ENCODE peak calls at places on chromosomes 16 and 17, in four cellular contexts. W is PC-9, C is neural progenitor cell, G is A549. M is an unnamed sample.
A peak's percentile ranks its signal among the peaks of the same experiment; 100 is the strongest.

GRCh38 chr16:2471016-2471652 is at the start of gene NTN3:
- DNase-seq in G (no peak), W (no peak), C (peak; percentile 88), M (peak; percentile 56)

GRCh38 chr16:88108762-88109161 is 157.5 kb downstream of the BANP start:
- DNase-seq in C (no peak), G (no peak), W (no peak), M (no peak)

GRCh38 chr17:59565959-59566324 is 532 bp downstream of the DHX40 start:
- DNase-seq in G (peak; percentile 86), C (peak; percentile 79), W (peak; percentile 75), M (peak; percentile 44)

GRCh38 chr16:56357765-56358322 is 67.5 kb downstream of the AMFR start:
- DNase-seq in G (no peak), C (peak; percentile 25), W (peak; percentile 32), M (peak; percentile 54)

GRCh38 chr17:9809409-9809808 is 12.5 kb downstream of the GSG1L2 start:
- DNase-seq in G (no peak), C (no peak), W (no peak), M (no peak)

GRCh38 chr17:13114601-13115024 is 96.8 kb upstream of the ELAC2 start:
- DNase-seq in G (peak; percentile 47), C (peak; percentile 87), W (no peak), M (peak; percentile 21)

GRCh38 chr17:63568563-63568962 is 18.3 kb downstream of the DCAF7 start:
- DNase-seq in W (no peak), G (no peak), C (no peak), M (no peak)

GRCh38 chr17:21125862-21126261 is 902 bp upstream of the DHRS7B start:
- DNase-seq in C (no peak), G (no peak), W (no peak), M (no peak)

GRCh38 chr16:89045881-89046280 is 47.8 kb upstream of the ACSF3 start:
- DNase-seq in C (no peak), G (no peak), W (no peak), M (no peak)

GRCh38 chr16:58399718-58400633 is 7.7 kb downstream of the GINS3 start:
- DNase-seq in C (no peak), W (no peak), G (peak; percentile 46), M (no peak)

GRCh38 chr17:79985361-79985760 is 50.3 kb downstream of the TBC1D16 start:
- DNase-seq in C (no peak), G (no peak), W (no peak), M (peak; percentile 15)

GRCh38 chr17:77214743-77215142 is 74.0 kb downstream of the SEC14L1 start:
- DNase-seq in G (peak; percentile 79), W (no peak), C (peak; percentile 70), M (no peak)

GRCh38 chr17:66691644-66692500 is 143.0 kb upstream of the CACNG5 start:
- DNase-seq in C (no peak), G (peak; percentile 92), W (peak; percentile 93), M (no peak)

GRCh38 chr17:15398736-15399331 is 57.4 kb upstream of the TEKT3 start:
- DNase-seq in W (no peak), G (peak; percentile 21), C (no peak), M (no peak)

GRCh38 chr16:89864421-89864820 is 9.0 kb upstream of the TCF25 start:
- DNase-seq in W (peak; percentile 74), G (no peak), C (no peak), M (no peak)

GRCh38 chr16:71367243-71367976 is 8.9 kb downstream of the CALB2 start:
- DNase-seq in C (peak; percentile 89), G (peak; percentile 73), W (peak; percentile 38), M (peak; percentile 65)

GRCh38 chr16:86975445-86975844 is 341.7 kb downstream of the C16orf95 start:
- DNase-seq in C (peak; percentile 56), W (no peak), G (peak; percentile 78), M (no peak)

GRCh38 chr17:62809656-62810055 is 1.5 kb upstream of the MARCHF10 start:
- DNase-seq in G (no peak), W (no peak), C (no peak), M (no peak)

GRCh38 chr16:82133798-82134197 is 36.2 kb downstream of the MPHOSPH6 start:
- DNase-seq in W (no peak), C (no peak), G (no peak), M (no peak)

GRCh38 chr17:61723914-61724313 is 132.9 kb upstream of the NACA2 start:
- DNase-seq in W (no peak), G (no peak), C (no peak), M (no peak)

GRCh38 chr16:29862383-29862883 is 593 bp downstream of the CDIPT start:
- DNase-seq in W (no peak), G (peak; percentile 39), C (peak; percentile 63), M (no peak)

GRCh38 chr16:66599726-66600125 is 4.8 kb upstream of the CMTM3 start:
- DNase-seq in C (no peak), G (no peak), W (no peak), M (no peak)

GRCh38 chr16:52203096-52203495 is 343.8 kb downstream of the TOX3 start:
- DNase-seq in C (no peak), G (no peak), W (no peak), M (no peak)

DNA sequence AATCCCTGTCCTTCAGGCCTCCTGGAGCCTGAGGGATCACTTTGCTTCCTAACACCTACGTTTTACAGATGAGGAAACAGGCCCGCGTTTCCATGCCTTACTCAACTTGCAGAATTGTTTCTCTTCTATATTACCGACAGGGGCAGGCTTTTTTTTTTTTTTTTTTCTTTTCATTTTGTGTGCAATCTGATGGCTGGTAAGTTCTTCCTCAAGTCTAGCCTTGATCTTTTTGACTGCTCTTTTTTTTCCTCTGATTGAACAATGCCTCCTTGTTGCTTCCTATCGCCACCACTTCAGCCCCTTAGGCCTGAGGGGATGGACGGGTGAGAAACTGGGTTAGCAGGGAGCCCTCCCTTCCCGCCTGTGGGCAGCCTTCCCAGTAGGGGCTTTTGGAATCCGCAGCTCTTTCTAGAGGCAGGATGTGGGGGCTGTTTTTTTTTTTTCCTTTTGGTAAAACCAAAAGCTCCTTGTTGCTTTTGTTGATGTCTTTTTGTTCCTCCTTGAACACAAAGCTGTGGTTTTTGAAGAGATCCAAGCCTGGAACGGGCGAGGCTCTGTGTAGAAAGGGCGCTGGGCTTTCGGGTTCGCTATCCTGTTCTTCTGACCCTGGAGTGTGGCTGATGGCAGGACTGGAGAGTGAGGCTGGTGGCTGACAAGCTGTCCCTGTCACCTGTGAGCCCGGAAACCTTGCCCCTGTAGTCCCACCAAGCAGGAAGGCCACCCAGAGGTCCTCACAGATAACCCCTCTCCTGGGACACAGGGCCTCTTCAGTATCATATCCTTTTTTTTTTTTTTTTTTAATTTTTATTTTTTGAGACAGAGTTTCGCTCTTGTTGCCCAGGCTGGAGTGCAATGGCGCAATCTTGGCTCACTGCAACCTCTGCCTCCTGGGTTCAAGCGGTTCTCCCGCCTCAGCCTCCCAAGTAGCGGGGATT is 14.0 kb downstream of the LASP1 start:
- DNase-seq in W (no peak), C (peak; percentile 77), G (no peak), M (no peak)
- H3K4me1 ChIP-seq in W (peaks cover 52% of the 10 kb centered on the region), C (peaks cover 74% of the 10 kb centered on the region), G (peaks cover 88% of the 10 kb centered on the region), M (peaks cover 84% of the 10 kb centered on the region)

GRCh38 chr16:31466381-31466841 is 5.5 kb upstream of the TGFB1I1 start:
- DNase-seq in G (no peak), W (no peak), C (no peak), M (no peak)
- TF ChIP-seq CTCF in G (no peak), W (no peak), C (no peak), M (no peak)

GRCh38 chr17:78904371-78904770 is 1.4 kb upstream of the CEP295NL start:
- DNase-seq in C (no peak), G (no peak), W (no peak), M (no peak)
- H3K4me1 ChIP-seq in C (peaks cover 14% of the 10 kb centered on the region), G (peaks cover 35% of the 10 kb centered on the region), W (peaks cover 8% of the 10 kb centered on the region), M (no peaks in the 10 kb centered on the region)

GRCh38 chr17:45116434-45117016 is 15.8 kb downstream of the PLCD3 start:
- DNase-seq in G (no peak), W (no peak), C (no peak), M (no peak)

GRCh38 chr17:45115871-45116270 is 16.4 kb downstream of the PLCD3 start:
- DNase-seq in G (no peak), W (no peak), C (no peak), M (no peak)

GRCh38 chr17:45114117-45114932 is 18.0 kb downstream of the PLCD3 start:
- DNase-seq in G (no peak), C (no peak), W (no peak), M (no peak)

GRCh38 chr17:45113424-45113754 is 18.9 kb downstream of the PLCD3 start:
- DNase-seq in C (no peak), W (no peak), G (no peak), M (no peak)

GRCh38 chr17:45115015-45115625 is 17.2 kb downstream of the PLCD3 start:
- DNase-seq in W (no peak), G (no peak), C (no peak), M (no peak)
- TF ChIP-seq CTCF in W (no peak), G (no peak), C (no peak), M (no peak)

GRCh38 chr17:46178550-46179198 is 14.6 kb downstream of the KANSL1 start:
- DNase-seq in C (no peak), G (no peak), W (no peak), M (no peak)

GRCh38 chr17:46173153-46173552 is 20.1 kb downstream of the KANSL1 start:
- DNase-seq in G (no peak), W (no peak), C (no peak), M (no peak)

GRCh38 chr17:46175891-46176290 is 17.3 kb downstream of the KANSL1 start:
- DNase-seq in G (no peak), W (no peak), C (no peak), M (no peak)

GRCh38 chr17:46179375-46179999 is 13.7 kb downstream of the KANSL1 start:
- DNase-seq in C (no peak), W (no peak), G (no peak), M (no peak)

GRCh38 chr17:46176975-46177374 is 16.3 kb downstream of the KANSL1 start:
- DNase-seq in C (no peak), W (no peak), G (no peak), M (no peak)
- H3K4me1 ChIP-seq in C (peaks cover 22% of the 10 kb centered on the region), W (peaks cover 11% of the 10 kb centered on the region), G (peaks cover 51% of the 10 kb centered on the region), M (peaks cover 55% of the 10 kb centered on the region)

GRCh38 chr17:49162866-49163265 is 30.3 kb downstream of the B4GALNT2 start:
- DNase-seq in C (no peak), G (no peak), W (no peak), M (no peak)
- TF ChIP-seq CTCF in C (no peak), G (no peak), W (no peak), M (no peak)

DNA sequence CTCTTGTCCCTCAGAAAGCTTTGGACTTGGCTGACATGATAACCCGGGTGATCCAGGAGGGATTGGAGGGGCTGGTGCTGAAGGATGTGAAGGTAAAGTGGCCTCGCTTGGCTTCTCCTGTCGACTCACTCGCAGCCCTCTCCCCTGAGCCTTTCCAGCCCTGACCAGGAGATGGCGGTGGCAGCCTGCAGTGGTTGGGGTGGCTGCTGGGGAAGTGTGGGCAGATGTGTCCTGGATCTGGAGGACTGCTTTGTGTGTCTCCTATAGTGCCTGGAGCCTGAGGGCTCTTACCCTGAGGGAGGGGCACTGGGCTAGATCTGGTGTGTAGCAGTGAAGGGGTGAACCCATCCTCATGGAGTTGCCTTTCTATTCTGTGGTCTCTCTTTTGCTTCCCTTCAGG is 17.9 kb downstream of the LIG3 start:
- DNase-seq in W (no peak), C (peak; percentile 77), G (peak; percentile 78), M (peak; percentile 78)
- H3K4me1 ChIP-seq in W (peaks cover 20% of the 10 kb centered on the region), C (no peaks in the 10 kb centered on the region), G (peaks cover 3% of the 10 kb centered on the region), M (no peaks in the 10 kb centered on the region)

GRCh38 chr16:68149596-68149995 is 64.4 kb downstream of the NFATC3 start:
- DNase-seq in G (no peak), W (no peak), C (no peak), M (no peak)

GRCh38 chr16:68144008-68144407 is 58.8 kb downstream of the NFATC3 start:
- DNase-seq in W (no peak), G (no peak), C (no peak), M (no peak)

GRCh38 chr16:68147438-68147837 is 62.3 kb downstream of the NFATC3 start:
- DNase-seq in G (no peak), C (no peak), W (peak; percentile 41), M (no peak)

GRCh38 chr16:68146583-68146982 is 61.4 kb downstream of the NFATC3 start:
- DNase-seq in W (no peak), G (peak; percentile 39), C (no peak), M (no peak)
- TF ChIP-seq CTCF in W (no peak), G (no peak), C (no peak), M (no peak)